ENCODE peak calls at places on chromosomes 6 and 20, in four cellular contexts. One of them, this sample, is unnamed.

GRCh38 chr6:109255946-109256628 is 126.2 kb downstream of the CD164 start:
- DNase-seq in mucosa of descending colon: no peak
- DNase-seq in A673: no peak
- DNase-seq in OCI-LY7: no peak
- DNase-seq in this sample: no peak

GRCh38 chr6:69286341-69286740 is 510.5 kb downstream of the LMBRD1 start:
- DNase-seq in mucosa of descending colon: no peak
- DNase-seq in A673: no peak
- DNase-seq in OCI-LY7: no peak
- DNase-seq in this sample: no peak

GRCh38 chr6:39214846-39215639 is 14.2 kb downstream of the KCNK5 start:
- DNase-seq in mucosa of descending colon: no peak
- DNase-seq in A673: no peak
- DNase-seq in OCI-LY7: no peak
- DNase-seq in this sample: no peak

GRCh38 chr6:45617441-45617840 is 239.7 kb upstream of the SUPT3H start:
- DNase-seq in mucosa of descending colon: no peak
- DNase-seq in A673: no peak
- DNase-seq in OCI-LY7: no peak
- DNase-seq in this sample: no peak

GRCh38 chr6:42136508-42137191 is 5.8 kb downstream of the C6orf132 start:
- DNase-seq in mucosa of descending colon: no peak
- DNase-seq in A673: peak; percentile 64
- DNase-seq in OCI-LY7: peak; percentile 75
- DNase-seq in this sample: no peak

GRCh38 chr6:45969026-45969425 is 46.6 kb downstream of the CLIC5 start:
- DNase-seq in mucosa of descending colon: peak; percentile 46
- DNase-seq in A673: no peak
- DNase-seq in OCI-LY7: no peak
- DNase-seq in this sample: no peak

GRCh38 chr6:27518881-27519795 is 46.2 kb upstream of the ZNF184 start:
- DNase-seq in mucosa of descending colon: peak; percentile 59
- DNase-seq in A673: peak; percentile 92
- DNase-seq in OCI-LY7: peak; percentile 73
- DNase-seq in this sample: peak; percentile 50

GRCh38 chr6:46989384-46989783 is 52.7 kb downstream of the ADGRF1 start:
- DNase-seq in mucosa of descending colon: no peak
- DNase-seq in A673: no peak
- DNase-seq in OCI-LY7: no peak
- DNase-seq in this sample: no peak

GRCh38 chr20:50130995-50131394 is 18.0 kb upstream of the UBE2V1 start:
- DNase-seq in mucosa of descending colon: no peak
- DNase-seq in A673: no peak
- DNase-seq in OCI-LY7: no peak
- DNase-seq in this sample: no peak

GRCh38 chr20:23550227-23550626 is 18.1 kb downstream of the CST9L start:
- DNase-seq in mucosa of descending colon: no peak
- DNase-seq in A673: no peak
- DNase-seq in OCI-LY7: no peak
- DNase-seq in this sample: no peak

GRCh38 chr20:38109657-38110524 is 55.2 kb downstream of the TGM2 start:
- DNase-seq in mucosa of descending colon: no peak
- DNase-seq in A673: no peak
- DNase-seq in OCI-LY7: no peak
- DNase-seq in this sample: peak; percentile 70

GRCh38 chr6:52964318-52964717 is 30.8 kb downstream of the GSTA4 start:
- DNase-seq in mucosa of descending colon: no peak
- DNase-seq in A673: no peak
- DNase-seq in OCI-LY7: no peak
- DNase-seq in this sample: no peak

GRCh38 chr6:169884158-169884557 is 132.7 kb downstream of the ERMARD start:
- DNase-seq in mucosa of descending colon: no peak
- DNase-seq in A673: no peak
- DNase-seq in OCI-LY7: no peak
- DNase-seq in this sample: peak; percentile 11

GRCh38 chr6:5081955-5082354 is 3.2 kb upstream of the PPP1R3G start:
- DNase-seq in mucosa of descending colon: no peak
- DNase-seq in A673: no peak
- DNase-seq in OCI-LY7: no peak
- DNase-seq in this sample: no peak

GRCh38 chr6:5084192-5084786 is 852 bp upstream of the PPP1R3G start:
- DNase-seq in mucosa of descending colon: peak; percentile 67
- DNase-seq in A673: no peak
- DNase-seq in OCI-LY7: no peak
- DNase-seq in this sample: no peak

GRCh38 chr6:5083813-5084191 is 1.3 kb upstream of the PPP1R3G start:
- DNase-seq in mucosa of descending colon: no peak
- DNase-seq in A673: no peak
- DNase-seq in OCI-LY7: no peak
- DNase-seq in this sample: no peak

GRCh38 chr6:5082487-5083306 is 2.4 kb upstream of the PPP1R3G start:
- DNase-seq in mucosa of descending colon: no peak
- DNase-seq in A673: no peak
- DNase-seq in OCI-LY7: no peak
- DNase-seq in this sample: peak; percentile 82

GRCh38 chr6:5083307-5083583 is 1.9 kb upstream of the PPP1R3G start:
- DNase-seq in mucosa of descending colon: no peak
- DNase-seq in A673: no peak
- DNase-seq in OCI-LY7: no peak
- DNase-seq in this sample: no peak
- TF ChIP-seq CTCF in mucosa of descending colon: no peak
- TF ChIP-seq CTCF in A673: no peak
- TF ChIP-seq CTCF in OCI-LY7: no peak
- TF ChIP-seq CTCF in this sample: no peak

GRCh38 chr20:10474606-10475184 is 39.6 kb downstream of the SLX4IP start:
- DNase-seq in mucosa of descending colon: no peak
- DNase-seq in A673: no peak
- DNase-seq in OCI-LY7: no peak
- DNase-seq in this sample: no peak

GRCh38 chr20:10475225-10475624 is 40.1 kb downstream of the SLX4IP start:
- DNase-seq in mucosa of descending colon: no peak
- DNase-seq in A673: peak; percentile 62
- DNase-seq in OCI-LY7: no peak
- DNase-seq in this sample: no peak

GRCh38 chr20:10478205-10478604 is 43.1 kb downstream of the SLX4IP start:
- DNase-seq in mucosa of descending colon: no peak
- DNase-seq in A673: no peak
- DNase-seq in OCI-LY7: no peak
- DNase-seq in this sample: no peak

GRCh38 chr20:10478930-10479329 is 43.8 kb downstream of the SLX4IP start:
- DNase-seq in mucosa of descending colon: no peak
- DNase-seq in A673: no peak
- DNase-seq in OCI-LY7: no peak
- DNase-seq in this sample: no peak

GRCh38 chr20:10476319-10476724 is 41.2 kb downstream of the SLX4IP start:
- DNase-seq in mucosa of descending colon: no peak
- DNase-seq in A673: no peak
- DNase-seq in OCI-LY7: peak; percentile 62
- DNase-seq in this sample: peak; percentile 80
- TF ChIP-seq CTCF in mucosa of descending colon: no peak
- TF ChIP-seq CTCF in A673: no peak
- TF ChIP-seq CTCF in OCI-LY7: peak; percentile 70
- TF ChIP-seq CTCF in this sample: peak; percentile 28

GRCh38 chr6:166412911-166413384 is 30.2 kb upstream of the MPC1 start:
- DNase-seq in mucosa of descending colon: no peak
- DNase-seq in A673: no peak
- DNase-seq in OCI-LY7: no peak
- DNase-seq in this sample: no peak
- TF ChIP-seq CTCF in mucosa of descending colon: no peak
- TF ChIP-seq CTCF in A673: no peak
- TF ChIP-seq CTCF in OCI-LY7: no peak
- TF ChIP-seq CTCF in this sample: no peak

GRCh38 chr6:4113623-4114022 is 21.8 kb downstream of the ECI2 start:
- DNase-seq in mucosa of descending colon: no peak
- DNase-seq in A673: no peak
- DNase-seq in OCI-LY7: no peak
- DNase-seq in this sample: no peak
- TF ChIP-seq CTCF in mucosa of descending colon: no peak
- TF ChIP-seq CTCF in A673: no peak
- TF ChIP-seq CTCF in OCI-LY7: no peak
- TF ChIP-seq CTCF in this sample: no peak